ENCODE peak calls at places on chromosomes 5 and 9, in four cellular contexts. One of them, this sample, is unnamed.

GRCh38 chr5:132102101-132102701 is 28.6 kb downstream of the CSF2 start:
- DNase-seq in PC-3: peak; percentile 80
- DNase-seq in GM23338: no peak
- DNase-seq in MM.1S: no peak
- DNase-seq in this sample: no peak

GRCh38 chr5:40615586-40616193 is 64.0 kb upstream of the PTGER4 start:
- DNase-seq in GM23338: no peak
- DNase-seq in MM.1S: no peak
- DNase-seq in PC-3: peak; percentile 45
- DNase-seq in this sample: no peak

GRCh38 chr5:176732306-176732705 is 78.1 kb upstream of the UNC5A start:
- DNase-seq in PC-3: no peak
- DNase-seq in MM.1S: no peak
- DNase-seq in GM23338: no peak
- DNase-seq in this sample: no peak

GRCh38 chr9:90457386-90458080 is 185.1 kb downstream of the DIRAS2 start:
- DNase-seq in PC-3: no peak
- DNase-seq in GM23338: no peak
- DNase-seq in MM.1S: no peak
- DNase-seq in this sample: no peak

GRCh38 chr5:14413331-14413750 is 168.3 kb upstream of the OTULINL start:
- DNase-seq in PC-3: no peak
- DNase-seq in MM.1S: no peak
- DNase-seq in GM23338: no peak
- DNase-seq in this sample: no peak

GRCh38 chr9:126615251-126615790 is 1.6 kb downstream of the LMX1B start:
- DNase-seq in GM23338: peak; percentile 67
- DNase-seq in PC-3: no peak
- DNase-seq in MM.1S: no peak
- DNase-seq in this sample: peak; percentile 66

GRCh38 chr9:98502976-98503325 is 205.8 kb downstream of the GABBR2 start:
- DNase-seq in MM.1S: no peak
- DNase-seq in GM23338: peak; percentile 37
- DNase-seq in PC-3: no peak
- DNase-seq in this sample: peak; percentile 64

GRCh38 chr5:151684690-151685361 is 1.9 kb downstream of the SPARC start:
- DNase-seq in MM.1S: no peak
- DNase-seq in GM23338: peak; percentile 94
- DNase-seq in PC-3: peak; percentile 46
- DNase-seq in this sample: peak; percentile 94

GRCh38 chr5:144087576-144087975 is 82.9 kb downstream of the YIPF5 start:
- DNase-seq in PC-3: no peak
- DNase-seq in MM.1S: no peak
- DNase-seq in GM23338: no peak
- DNase-seq in this sample: no peak

GRCh38 chr5:153625826-153626354 is 135.4 kb downstream of the GRIA1 start:
- DNase-seq in GM23338: no peak
- DNase-seq in PC-3: no peak
- DNase-seq in MM.1S: no peak
- DNase-seq in this sample: no peak

GRCh38 chr5:153630546-153630945 is 140.1 kb downstream of the GRIA1 start:
- DNase-seq in PC-3: no peak
- DNase-seq in GM23338: no peak
- DNase-seq in MM.1S: no peak
- DNase-seq in this sample: no peak

GRCh38 chr5:153626836-153627235 is 136.4 kb downstream of the GRIA1 start:
- DNase-seq in MM.1S: peak; percentile 48
- DNase-seq in GM23338: no peak
- DNase-seq in PC-3: no peak
- DNase-seq in this sample: no peak

GRCh38 chr5:153629496-153629895 is 139.0 kb downstream of the GRIA1 start:
- DNase-seq in PC-3: no peak
- DNase-seq in MM.1S: no peak
- DNase-seq in GM23338: no peak
- DNase-seq in this sample: no peak

DNA sequence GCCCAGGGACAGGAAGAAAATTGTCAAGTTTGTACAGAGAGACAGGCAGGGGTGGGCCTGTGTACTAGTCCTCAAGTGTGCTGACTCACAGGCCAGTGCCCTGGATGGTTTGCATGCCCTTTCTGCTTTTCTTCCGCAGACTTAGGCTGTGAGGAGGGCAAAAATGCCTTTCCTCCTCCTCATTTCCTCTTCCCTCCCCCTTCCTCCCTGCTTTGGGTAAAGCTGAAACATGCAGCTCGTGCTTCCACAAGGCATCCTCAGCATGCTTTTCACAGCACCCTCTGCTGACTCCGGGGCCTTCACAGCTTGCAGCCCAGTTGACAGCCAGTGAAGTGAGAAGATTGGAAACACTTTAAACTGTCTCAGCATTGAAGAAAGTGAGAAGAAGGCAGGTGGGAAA is 138.6 kb downstream of the GRIA1 start:
- DNase-seq in MM.1S: peak; percentile 19
- DNase-seq in GM23338: peak; percentile 73
- DNase-seq in PC-3: peak; percentile 74
- DNase-seq in this sample: peak; percentile 53
- TF ChIP-seq EZH2phosphoT487 in MM.1S: no peak
- TF ChIP-seq EZH2phosphoT487 in GM23338: no peak
- TF ChIP-seq EZH2phosphoT487 in PC-3: no peak
- TF ChIP-seq EZH2phosphoT487 in this sample: no peak

GRCh38 chr5:7983433-7983832 is 114.5 kb downstream of the MTRR start:
- DNase-seq in GM23338: no peak
- DNase-seq in MM.1S: no peak
- DNase-seq in PC-3: no peak
- DNase-seq in this sample: no peak
- H3K9me2 ChIP-seq in GM23338: peaks cover 3% of the 10 kb centered on the region
- H3K9me2 ChIP-seq in MM.1S: no peaks in the 10 kb centered on the region
- H3K9me2 ChIP-seq in PC-3: no peaks in the 10 kb centered on the region
- H3K9me2 ChIP-seq in this sample: no peaks in the 10 kb centered on the region

GRCh38 chr9:112247090-112247489 is 72.0 kb upstream of the SUSD1 start:
- DNase-seq in PC-3: no peak
- DNase-seq in GM23338: no peak
- DNase-seq in MM.1S: no peak
- DNase-seq in this sample: no peak

GRCh38 chr9:112248722-112249121 is 73.6 kb upstream of the SUSD1 start:
- DNase-seq in GM23338: no peak
- DNase-seq in PC-3: peak; percentile 39
- DNase-seq in MM.1S: no peak
- DNase-seq in this sample: no peak

GRCh38 chr9:112252194-112252593 is 77.1 kb upstream of the SUSD1 start:
- DNase-seq in PC-3: peak; percentile 24
- DNase-seq in GM23338: no peak
- DNase-seq in MM.1S: no peak
- DNase-seq in this sample: no peak

GRCh38 chr9:112245126-112245525 is 70.0 kb upstream of the SUSD1 start:
- DNase-seq in GM23338: no peak
- DNase-seq in PC-3: peak; percentile 8
- DNase-seq in MM.1S: no peak
- DNase-seq in this sample: no peak

DNA sequence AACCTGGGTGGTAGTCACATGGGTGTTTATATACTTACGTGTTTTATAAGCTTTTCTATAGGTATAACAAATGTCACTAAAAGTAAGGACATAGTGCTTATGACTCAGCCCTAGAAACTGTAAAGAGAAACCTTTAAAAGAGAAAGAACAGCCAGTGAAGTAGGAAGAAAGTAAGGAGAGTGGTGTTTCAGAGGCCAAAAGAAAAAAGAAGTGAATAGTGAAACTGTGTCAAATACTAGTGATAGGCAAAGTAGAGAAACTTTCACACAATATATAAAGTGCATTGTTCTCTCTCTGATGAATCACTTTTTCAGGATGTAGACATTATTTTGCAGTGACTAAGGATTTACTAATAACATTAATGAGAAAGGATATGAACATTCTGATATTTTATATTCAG is 74.2 kb upstream of the SUSD1 start:
- DNase-seq in MM.1S: peak; percentile 11
- DNase-seq in GM23338: no peak
- DNase-seq in PC-3: peak; percentile 62
- DNase-seq in this sample: no peak
- H3K4me2 ChIP-seq in MM.1S: no peak overlapping the region
- H3K4me2 ChIP-seq in GM23338: no peak overlapping the region
- H3K4me2 ChIP-seq in PC-3: peak overlapping the region; percentile 78
- H3K4me2 ChIP-seq in this sample: no peak overlapping the region

GRCh38 chr5:108878756-108879155 is 131.1 kb downstream of the FER start:
- DNase-seq in PC-3: no peak
- DNase-seq in MM.1S: no peak
- DNase-seq in GM23338: no peak
- DNase-seq in this sample: no peak

GRCh38 chr5:108881133-108881532 is 133.4 kb downstream of the FER start:
- DNase-seq in GM23338: no peak
- DNase-seq in PC-3: no peak
- DNase-seq in MM.1S: no peak
- DNase-seq in this sample: no peak

GRCh38 chr5:108884736-108885135 is 137.0 kb downstream of the FER start:
- DNase-seq in PC-3: no peak
- DNase-seq in MM.1S: no peak
- DNase-seq in GM23338: no peak
- DNase-seq in this sample: no peak
- TF ChIP-seq EZH2phosphoT487 in PC-3: no peak
- TF ChIP-seq EZH2phosphoT487 in MM.1S: no peak
- TF ChIP-seq EZH2phosphoT487 in GM23338: no peak
- TF ChIP-seq EZH2phosphoT487 in this sample: no peak

GRCh38 chr9:8868632-8869031 is 1069.1 kb upstream of the DMAC1 start:
- DNase-seq in GM23338: peak; percentile 66
- DNase-seq in PC-3: no peak
- DNase-seq in MM.1S: no peak
- DNase-seq in this sample: no peak
- H3K9me2 ChIP-seq in GM23338: no peaks in the 10 kb centered on the region
- H3K9me2 ChIP-seq in PC-3: no peaks in the 10 kb centered on the region
- H3K9me2 ChIP-seq in MM.1S: no peaks in the 10 kb centered on the region
- H3K9me2 ChIP-seq in this sample: no peaks in the 10 kb centered on the region

GRCh38 chr9:35341021-35341420 is 148.9 kb upstream of the RUSC2 start:
- DNase-seq in GM23338: no peak
- DNase-seq in PC-3: no peak
- DNase-seq in MM.1S: peak; percentile 44
- DNase-seq in this sample: no peak
- H3K4me2 ChIP-seq in GM23338: no peak overlapping the region
- H3K4me2 ChIP-seq in PC-3: no peak overlapping the region
- H3K4me2 ChIP-seq in MM.1S: peak overlapping the region; percentile 75
- H3K4me2 ChIP-seq in this sample: peak overlapping the region; percentile 48

DNA sequence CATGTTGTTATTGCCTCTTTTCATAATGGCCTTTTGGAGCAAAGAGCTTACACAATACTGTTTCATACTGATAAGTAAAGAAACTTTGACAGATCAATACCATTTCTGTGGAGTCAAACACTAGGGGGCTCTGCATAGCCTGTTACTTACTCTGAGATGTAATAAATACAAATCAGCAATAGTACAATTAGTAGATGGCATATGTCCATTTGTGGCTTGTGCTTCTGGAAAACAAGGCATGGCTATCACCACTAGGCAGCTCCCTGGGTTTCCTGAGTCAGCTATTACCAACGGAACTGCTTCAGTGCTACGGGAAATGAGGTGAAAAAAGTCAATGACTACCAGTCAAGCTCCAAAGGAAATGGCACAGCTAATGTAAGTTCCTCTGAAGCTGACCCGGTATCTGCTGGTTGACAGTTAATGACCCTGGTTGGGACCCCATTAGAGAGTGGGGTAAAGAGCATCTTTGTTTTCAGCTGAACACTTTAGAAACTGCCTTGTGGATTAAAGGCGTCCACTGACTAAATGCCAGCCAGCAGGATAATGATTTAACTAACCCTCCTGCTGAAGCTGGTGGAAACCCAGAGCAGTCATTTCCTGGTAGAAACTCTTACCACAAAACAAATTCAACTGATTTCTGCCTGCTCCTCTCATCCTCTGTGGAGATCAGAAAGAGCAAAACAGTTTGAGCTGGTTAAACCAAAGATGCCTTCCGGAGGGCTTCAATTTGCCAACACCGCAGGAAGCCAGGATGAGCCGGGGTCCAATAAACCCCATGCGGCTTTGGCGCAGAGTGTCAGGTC is 69.0 kb upstream of the FAM169A start:
- DNase-seq in MM.1S: no peak
- DNase-seq in GM23338: peak; percentile 49
- DNase-seq in PC-3: peak; percentile 55
- DNase-seq in this sample: peak; percentile 32
- TF ChIP-seq EZH2phosphoT487 in MM.1S: no peak
- TF ChIP-seq EZH2phosphoT487 in GM23338: no peak
- TF ChIP-seq EZH2phosphoT487 in PC-3: no peak
- TF ChIP-seq EZH2phosphoT487 in this sample: no peak

DNA sequence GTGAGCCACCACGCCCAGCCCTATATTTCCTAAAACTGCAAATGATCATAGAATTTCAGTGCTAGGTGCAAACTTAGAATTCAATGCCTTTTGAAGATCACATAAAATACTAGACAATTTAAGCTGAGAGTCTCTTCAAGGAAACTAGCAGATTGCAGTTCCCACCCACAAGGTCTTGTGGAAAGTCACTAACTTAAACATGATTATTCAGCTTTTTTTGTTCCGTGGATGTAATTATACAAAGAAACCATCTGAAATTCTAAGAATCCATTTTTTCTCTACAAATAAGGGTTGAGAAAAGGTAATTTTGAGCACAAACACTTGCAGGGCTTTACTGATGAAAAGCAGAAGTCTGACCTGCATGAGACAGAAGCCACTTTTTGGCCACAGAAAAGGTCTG is 4.5 kb upstream of the LHFPL2 start:
- DNase-seq in GM23338: no peak
- DNase-seq in PC-3: no peak
- DNase-seq in MM.1S: no peak
- DNase-seq in this sample: no peak
- H3K9me2 ChIP-seq in GM23338: no peaks in the 10 kb centered on the region
- H3K9me2 ChIP-seq in PC-3: no peaks in the 10 kb centered on the region
- H3K9me2 ChIP-seq in MM.1S: no peaks in the 10 kb centered on the region
- H3K9me2 ChIP-seq in this sample: no peaks in the 10 kb centered on the region

This sample was measured in hepatocyte.